ENCODE peak calls at places on chromosome 1, in eight cellular contexts. One of them, this sample, is unnamed.

GRCh38 chr1:150073516-150073915 is 5.9 kb downstream of the VPS45 start:
- DNase-seq in A549: no peak
- DNase-seq in thyroid gland: no peak
- DNase-seq in H54: no peak
- DNase-seq in endothelial cell of umbilical vein: no peak
- DNase-seq in right lobe of liver: no peak
- DNase-seq in GM12878: no peak
- DNase-seq in tibial nerve: no peak
- DNase-seq in this sample: no peak

GRCh38 chr1:191888996-191889622 is 269.2 kb upstream of the RGS18 start:
- DNase-seq in right lobe of liver: no peak
- DNase-seq in endothelial cell of umbilical vein: no peak
- DNase-seq in GM12878: no peak
- DNase-seq in A549: no peak
- DNase-seq in tibial nerve: no peak
- DNase-seq in thyroid gland: no peak
- DNase-seq in H54: no peak
- DNase-seq in this sample: no peak

GRCh38 chr1:169049258-169049936 is 57.1 kb upstream of the ATP1B1 start:
- DNase-seq in right lobe of liver: no peak
- DNase-seq in thyroid gland: peak
- DNase-seq in tibial nerve: no peak
- DNase-seq in GM12878: no peak
- DNase-seq in A549: no peak
- DNase-seq in H54: no peak
- DNase-seq in endothelial cell of umbilical vein: no peak
- DNase-seq in this sample: no peak

GRCh38 chr1:116982319-116983004 is 19.1 kb upstream of the CD101 start:
- DNase-seq in thyroid gland: no peak
- DNase-seq in right lobe of liver: no peak
- DNase-seq in GM12878: no peak
- DNase-seq in endothelial cell of umbilical vein: no peak
- DNase-seq in tibial nerve: no peak
- DNase-seq in A549: no peak
- DNase-seq in H54: no peak
- DNase-seq in this sample: no peak

GRCh38 chr1:46219551-46220520 is 16.7 kb downstream of the LURAP1 start:
- DNase-seq in thyroid gland: peak
- DNase-seq in A549: no peak
- DNase-seq in endothelial cell of umbilical vein: no peak
- DNase-seq in H54: no peak
- DNase-seq in tibial nerve: no peak
- DNase-seq in right lobe of liver: no peak
- DNase-seq in GM12878: no peak
- DNase-seq in this sample: no peak

GRCh38 chr1:52237430-52237829 is 95.5 kb downstream of the ZFYVE9 start:
- DNase-seq in tibial nerve: no peak
- DNase-seq in GM12878: no peak
- DNase-seq in H54: peak
- DNase-seq in thyroid gland: no peak
- DNase-seq in endothelial cell of umbilical vein: peak
- DNase-seq in A549: no peak
- DNase-seq in right lobe of liver: no peak
- DNase-seq in this sample: no peak

GRCh38 chr1:40774266-40774998 is 9.2 kb upstream of the KCNQ4 start:
- DNase-seq in endothelial cell of umbilical vein: peak
- DNase-seq in H54: no peak
- DNase-seq in thyroid gland: peak
- DNase-seq in A549: peak
- DNase-seq in GM12878: no peak
- DNase-seq in right lobe of liver: peak
- DNase-seq in tibial nerve: peak
- DNase-seq in this sample: peak

GRCh38 chr1:30874176-30874575 is 34.4 kb downstream of the SDC3 start:
- DNase-seq in right lobe of liver: no peak
- DNase-seq in tibial nerve: no peak
- DNase-seq in GM12878: no peak
- DNase-seq in A549: no peak
- DNase-seq in endothelial cell of umbilical vein: no peak
- DNase-seq in H54: no peak
- DNase-seq in thyroid gland: no peak
- DNase-seq in this sample: no peak

GRCh38 chr1:101697057-101697456 is 299.7 kb downstream of the OLFM3 start:
- DNase-seq in thyroid gland: no peak
- DNase-seq in right lobe of liver: no peak
- DNase-seq in GM12878: no peak
- DNase-seq in H54: no peak
- DNase-seq in endothelial cell of umbilical vein: peak
- DNase-seq in tibial nerve: no peak
- DNase-seq in A549: no peak
- DNase-seq in this sample: no peak

GRCh38 chr1:237983507-237983906 is 92.8 kb upstream of the ZP4 start:
- DNase-seq in H54: no peak
- DNase-seq in tibial nerve: no peak
- DNase-seq in endothelial cell of umbilical vein: no peak
- DNase-seq in A549: no peak
- DNase-seq in thyroid gland: no peak
- DNase-seq in right lobe of liver: no peak
- DNase-seq in GM12878: no peak
- DNase-seq in this sample: no peak

GRCh38 chr1:167221126-167221803 is 579 bp downstream of the POU2F1 start:
- DNase-seq in A549: no peak
- DNase-seq in tibial nerve: no peak
- DNase-seq in thyroid gland: peak
- DNase-seq in right lobe of liver: no peak
- DNase-seq in GM12878: no peak
- DNase-seq in endothelial cell of umbilical vein: peak
- DNase-seq in H54: peak
- DNase-seq in this sample: peak

GRCh38 chr1:222171005-222171404 is 376.9 kb downstream of the HHIPL2 start:
- DNase-seq in GM12878: peak
- DNase-seq in H54: no peak
- DNase-seq in thyroid gland: no peak
- DNase-seq in tibial nerve: no peak
- DNase-seq in endothelial cell of umbilical vein: no peak
- DNase-seq in A549: peak
- DNase-seq in right lobe of liver: no peak
- DNase-seq in this sample: no peak

GRCh38 chr1:155835548-155835947 is 21.5 kb downstream of the GON4L start:
- DNase-seq in H54: no peak
- DNase-seq in thyroid gland: no peak
- DNase-seq in A549: no peak
- DNase-seq in right lobe of liver: no peak
- DNase-seq in endothelial cell of umbilical vein: no peak
- DNase-seq in GM12878: no peak
- DNase-seq in tibial nerve: no peak
- DNase-seq in this sample: no peak

GRCh38 chr1:232732344-232732910 is 72.8 kb upstream of the MAP10 start:
- DNase-seq in thyroid gland: no peak
- DNase-seq in endothelial cell of umbilical vein: no peak
- DNase-seq in H54: no peak
- DNase-seq in GM12878: no peak
- DNase-seq in A549: no peak
- DNase-seq in right lobe of liver: no peak
- DNase-seq in tibial nerve: no peak
- DNase-seq in this sample: no peak

GRCh38 chr1:5164155-5164554 is 509.7 kb downstream of the AJAP1 start:
- DNase-seq in tibial nerve: no peak
- DNase-seq in H54: no peak
- DNase-seq in right lobe of liver: no peak
- DNase-seq in endothelial cell of umbilical vein: no peak
- DNase-seq in A549: no peak
- DNase-seq in GM12878: no peak
- DNase-seq in thyroid gland: no peak
- DNase-seq in this sample: no peak

GRCh38 chr1:232481091-232481490 is 148.8 kb downstream of the SIPA1L2 start:
- DNase-seq in A549: no peak
- DNase-seq in H54: no peak
- DNase-seq in tibial nerve: no peak
- DNase-seq in endothelial cell of umbilical vein: no peak
- DNase-seq in right lobe of liver: no peak
- DNase-seq in GM12878: no peak
- DNase-seq in thyroid gland: no peak
- DNase-seq in this sample: no peak

GRCh38 chr1:27086026-27086425 is 68.9 kb downstream of the SLC9A1 start:
- DNase-seq in H54: no peak
- DNase-seq in endothelial cell of umbilical vein: no peak
- DNase-seq in tibial nerve: no peak
- DNase-seq in GM12878: no peak
- DNase-seq in thyroid gland: no peak
- DNase-seq in right lobe of liver: no peak
- DNase-seq in A549: no peak
- DNase-seq in this sample: no peak

GRCh38 chr1:160993544-160993943 is 27.4 kb downstream of the F11R start:
- DNase-seq in thyroid gland: no peak
- DNase-seq in endothelial cell of umbilical vein: peak
- DNase-seq in H54: no peak
- DNase-seq in tibial nerve: no peak
- DNase-seq in A549: peak
- DNase-seq in right lobe of liver: no peak
- DNase-seq in GM12878: no peak
- DNase-seq in this sample: no peak

GRCh38 chr1:1758692-1759455 is 19.4 kb downstream of the NADK start:
- DNase-seq in H54: no peak
- DNase-seq in tibial nerve: no peak
- DNase-seq in GM12878: no peak
- DNase-seq in endothelial cell of umbilical vein: peak
- DNase-seq in A549: peak
- DNase-seq in thyroid gland: peak
- DNase-seq in right lobe of liver: peak
- DNase-seq in this sample: peak
- TF ChIP-seq POLR2A in H54: no peak
- TF ChIP-seq POLR2A in tibial nerve: no peak
- TF ChIP-seq POLR2A in GM12878: peak
- TF ChIP-seq POLR2A in endothelial cell of umbilical vein: no peak
- TF ChIP-seq POLR2A in A549: no peak
- TF ChIP-seq POLR2A in thyroid gland: no peak
- TF ChIP-seq POLR2A in right lobe of liver: peak
- TF ChIP-seq POLR2A in this sample: no peak

DNA sequence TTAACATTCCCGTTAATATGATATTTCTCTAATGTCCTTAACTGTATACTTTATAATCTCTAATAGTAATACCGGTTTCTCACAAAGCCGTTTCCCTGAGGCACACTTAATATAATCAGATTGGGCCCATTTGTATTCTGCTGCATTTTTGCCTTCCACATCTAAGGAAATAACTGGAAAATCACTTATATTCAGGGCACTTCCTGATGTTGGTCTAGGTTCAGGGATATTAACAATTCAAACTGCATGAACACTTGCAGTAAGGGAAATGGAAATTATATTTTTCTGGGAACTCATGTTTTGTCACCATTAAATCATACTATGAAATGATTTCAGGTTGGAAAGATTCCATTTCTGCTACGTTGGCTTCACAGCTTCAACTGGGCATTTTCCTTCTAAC is 119.8 kb downstream of the TPR start:
- DNase-seq in A549: no peak
- DNase-seq in right lobe of liver: no peak
- DNase-seq in thyroid gland: no peak
- DNase-seq in endothelial cell of umbilical vein: peak
- DNase-seq in tibial nerve: no peak
- DNase-seq in H54: no peak
- DNase-seq in GM12878: no peak
- DNase-seq in this sample: no peak
- TF ChIP-seq POLR2A in A549: no peak
- TF ChIP-seq POLR2A in right lobe of liver: no peak
- TF ChIP-seq POLR2A in thyroid gland: no peak
- TF ChIP-seq POLR2A in endothelial cell of umbilical vein: no peak
- TF ChIP-seq POLR2A in tibial nerve: no peak
- TF ChIP-seq POLR2A in H54: no peak
- TF ChIP-seq POLR2A in GM12878: no peak
- TF ChIP-seq POLR2A in this sample: no peak

DNA sequence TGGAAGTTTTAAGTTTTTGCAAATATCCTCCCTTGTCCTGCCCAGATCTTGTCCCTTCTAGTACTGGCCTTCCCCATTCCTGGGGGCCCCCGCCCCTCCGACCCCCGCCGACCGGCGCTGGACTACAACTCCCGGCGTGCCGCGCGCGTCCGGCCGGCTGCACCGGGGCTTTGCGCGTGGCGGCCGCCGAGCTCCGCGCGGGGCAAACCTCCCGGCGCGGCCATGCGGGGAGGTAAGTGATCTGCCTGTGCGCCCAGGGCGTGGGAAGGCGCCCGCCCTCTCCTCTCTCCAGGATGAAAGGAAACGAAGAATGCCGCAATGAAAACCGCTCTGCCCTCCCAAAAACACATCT is 3.2 kb upstream of the SAMD13 start:
- DNase-seq in A549: peak
- DNase-seq in thyroid gland: peak
- DNase-seq in endothelial cell of umbilical vein: peak
- DNase-seq in right lobe of liver: peak
- DNase-seq in GM12878: no peak
- DNase-seq in tibial nerve: peak
- DNase-seq in H54: peak
- DNase-seq in this sample: peak
- TF ChIP-seq POLR2A in A549: peak
- TF ChIP-seq POLR2A in thyroid gland: peak
- TF ChIP-seq POLR2A in endothelial cell of umbilical vein: peak
- TF ChIP-seq POLR2A in right lobe of liver: peak
- TF ChIP-seq POLR2A in GM12878: peak
- TF ChIP-seq POLR2A in tibial nerve: peak
- TF ChIP-seq POLR2A in H54: peak
- TF ChIP-seq POLR2A in this sample: no peak

GRCh38 chr1:59077739-59078503 is 219.0 kb upstream of the FGGY start:
- DNase-seq in A549: no peak
- DNase-seq in tibial nerve: no peak
- DNase-seq in GM12878: no peak
- DNase-seq in endothelial cell of umbilical vein: no peak
- DNase-seq in right lobe of liver: no peak
- DNase-seq in thyroid gland: no peak
- DNase-seq in H54: no peak
- DNase-seq in this sample: no peak

GRCh38 chr1:59078866-59079265 is 218.0 kb upstream of the FGGY start:
- DNase-seq in endothelial cell of umbilical vein: no peak
- DNase-seq in tibial nerve: no peak
- DNase-seq in thyroid gland: no peak
- DNase-seq in A549: no peak
- DNase-seq in right lobe of liver: no peak
- DNase-seq in H54: no peak
- DNase-seq in GM12878: no peak
- DNase-seq in this sample: no peak

GRCh38 chr1:59074574-59074973 is 222.3 kb upstream of the FGGY start:
- DNase-seq in H54: no peak
- DNase-seq in tibial nerve: no peak
- DNase-seq in right lobe of liver: no peak
- DNase-seq in endothelial cell of umbilical vein: no peak
- DNase-seq in A549: no peak
- DNase-seq in thyroid gland: no peak
- DNase-seq in GM12878: no peak
- DNase-seq in this sample: no peak

GRCh38 chr1:59075021-59075420 is 221.9 kb upstream of the FGGY start:
- DNase-seq in tibial nerve: no peak
- DNase-seq in H54: no peak
- DNase-seq in thyroid gland: no peak
- DNase-seq in right lobe of liver: no peak
- DNase-seq in endothelial cell of umbilical vein: no peak
- DNase-seq in GM12878: no peak
- DNase-seq in A549: no peak
- DNase-seq in this sample: no peak

DNA sequence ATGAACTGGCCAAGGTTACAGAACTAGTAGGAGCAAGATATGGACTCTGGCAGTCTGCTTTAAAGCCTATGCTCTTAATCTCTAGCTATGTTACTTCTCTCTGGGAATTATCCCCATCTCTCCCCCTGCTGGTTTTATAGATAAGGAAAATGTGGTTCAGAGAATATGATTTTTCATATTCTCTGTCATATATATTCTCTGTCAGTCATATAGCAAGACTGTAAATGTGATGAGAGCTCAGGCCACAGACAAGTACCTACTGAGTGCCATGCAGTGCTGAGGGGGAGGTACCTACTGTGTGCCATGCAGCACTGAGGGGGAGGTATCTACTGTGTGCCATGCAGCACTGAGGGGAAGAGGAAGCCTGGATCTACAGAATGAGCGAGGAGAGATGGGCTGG is 220.3 kb upstream of the FGGY start:
- DNase-seq in thyroid gland: no peak
- DNase-seq in GM12878: no peak
- DNase-seq in H54: no peak
- DNase-seq in right lobe of liver: no peak
- DNase-seq in tibial nerve: no peak
- DNase-seq in endothelial cell of umbilical vein: peak
- DNase-seq in A549: peak
- DNase-seq in this sample: no peak
- TF ChIP-seq POLR2A in thyroid gland: no peak
- TF ChIP-seq POLR2A in GM12878: no peak
- TF ChIP-seq POLR2A in H54: no peak
- TF ChIP-seq POLR2A in right lobe of liver: no peak
- TF ChIP-seq POLR2A in tibial nerve: no peak
- TF ChIP-seq POLR2A in endothelial cell of umbilical vein: no peak
- TF ChIP-seq POLR2A in A549: no peak
- TF ChIP-seq POLR2A in this sample: no peak

This sample was measured in stomach.